ENCODE peak calls at places on chromosomes 7 and 10, in five cellular contexts. D, G, Q, F and Y are unnamed samples.

GRCh38 chr7:100366411-100367250 is 6.7 kb upstream of the PILRA start:
- DNase-seq in D (no peak), G (no peak), Q (no peak), F (no peak), Y (no peak)

GRCh38 chr7:142714375-142714774 is 34.9 kb upstream of the PRSS1 start:
- DNase-seq in D (no peak), G (no peak), Q (no peak), F (no peak), Y (no peak)

GRCh38 chr10:86400705-86401587 is 34.4 kb upstream of the GRID1 start:
- DNase-seq in D (no peak), G (peak; percentile 50), Q (peak; percentile 31), F (peak; percentile 50), Y (peak; percentile 47)

GRCh38 chr10:116464257-116464656 is 36.6 kb downstream of the PNLIPRP3 start:
- DNase-seq in D (no peak), G (no peak), Q (no peak), F (no peak), Y (no peak)

GRCh38 chr10:51843966-51844365 is 144.6 kb upstream of the CSTF2T start:
- DNase-seq in D (no peak), G (no peak), Q (no peak), F (no peak), Y (no peak)

GRCh38 chr10:100986952-100987684 is at the start of the genes MRPL43 and TWNK:
- DNase-seq in D (peak; percentile 87), G (peak; percentile 81), Q (peak; percentile 95), F (peak; percentile 88), Y (peak; percentile 96)

GRCh38 chr7:51350195-51350896 is 33.7 kb upstream of the COBL start:
- DNase-seq in D (no peak), G (no peak), Q (peak; percentile 39), F (no peak), Y (peak; percentile 32)

GRCh38 chr7:84847790-84848189 is 339.1 kb downstream of the SEMA3D start:
- DNase-seq in D (no peak), G (no peak), Q (no peak), F (no peak), Y (no peak)

GRCh38 chr10:43824934-43825333 is 176.3 kb upstream of the ZNF32 start:
- DNase-seq in D (no peak), G (no peak), Q (no peak), F (no peak), Y (no peak)

GRCh38 chr7:5143935-5144903 is 45.8 kb upstream of the WIPI2 start:
- DNase-seq in D (no peak), G (peak; percentile 76), Q (no peak), F (peak; percentile 14), Y (peak; percentile 41)

GRCh38 chr7:120813546-120813945 is 44.4 kb downstream of the TSPAN12 start:
- DNase-seq in D (no peak), G (no peak), Q (no peak), F (no peak), Y (no peak)

GRCh38 chr7:48786951-48787350 is 137.4 kb upstream of the CDC14C start:
- DNase-seq in D (no peak), G (no peak), Q (no peak), F (no peak), Y (no peak)

GRCh38 chr7:82549616-82550285 is 106.2 kb upstream of the CACNA2D1 start:
- DNase-seq in D (no peak), G (no peak), Q (no peak), F (no peak), Y (no peak)

GRCh38 chr10:50310560-50311174 is 59.4 kb upstream of the ASAH2 start:
- DNase-seq in D (peak; percentile 74), G (no peak), Q (peak; percentile 54), F (peak; percentile 76), Y (peak; percentile 76)

GRCh38 chr10:91163709-91164474 is 56.6 kb upstream of the PCGF5 start:
- DNase-seq in D (peak; percentile 32), G (peak; percentile 55), Q (peak; percentile 30), F (peak; percentile 22), Y (peak; percentile 43)